ENCODE peak calls at places on chromosomes 12 and 14, in six cellular contexts. One of them, this sample, is unnamed.
A peak's percentile ranks its signal among the peaks of the same experiment; 100 is the strongest.

GRCh38 chr12:6104027-6104426 is 20.4 kb downstream of the VWF start:
- DNase-seq in stimulated activated CD4-positive, alpha-beta T cell treated with anti-CD3 and anti-CD28 coated beads, Interleukin-4, amount 100 ng/mL, for 4 hours: no peak
- DNase-seq in transverse colon: no peak
- DNase-seq in heart right ventricle: no peak
- DNase-seq in left cardiac atrium: no peak
- DNase-seq in brain microvascular endothelial cell: no peak
- DNase-seq in this sample: no peak

GRCh38 chr12:212383-212798 is 1.6 kb downstream of the SLC6A12 start:
- DNase-seq in transverse colon: no peak
- DNase-seq in stimulated activated CD4-positive, alpha-beta T cell treated with anti-CD3 and anti-CD28 coated beads, Interleukin-4, amount 100 ng/mL, for 4 hours: no peak
- DNase-seq in brain microvascular endothelial cell: no peak
- DNase-seq in heart right ventricle: no peak
- DNase-seq in left cardiac atrium: no peak
- DNase-seq in this sample: no peak

GRCh38 chr14:69346710-69347109 is 51.4 kb downstream of the ERH start:
- DNase-seq in stimulated activated CD4-positive, alpha-beta T cell treated with anti-CD3 and anti-CD28 coated beads, Interleukin-4, amount 100 ng/mL, for 4 hours: no peak
- DNase-seq in left cardiac atrium: peak; percentile 45
- DNase-seq in transverse colon: peak; percentile 47
- DNase-seq in brain microvascular endothelial cell: no peak
- DNase-seq in heart right ventricle: peak; percentile 57
- DNase-seq in this sample: peak; percentile 74

GRCh38 chr14:96929969-96930368 is 132.8 kb downstream of the VRK1 start:
- DNase-seq in stimulated activated CD4-positive, alpha-beta T cell treated with anti-CD3 and anti-CD28 coated beads, Interleukin-4, amount 100 ng/mL, for 4 hours: no peak
- DNase-seq in left cardiac atrium: peak; percentile 46
- DNase-seq in transverse colon: no peak
- DNase-seq in brain microvascular endothelial cell: no peak
- DNase-seq in heart right ventricle: peak; percentile 23
- DNase-seq in this sample: peak; percentile 75

GRCh38 chr12:31324845-31325523 is 966 bp downstream of the SINHCAF start:
- DNase-seq in brain microvascular endothelial cell: peak; percentile 43
- DNase-seq in transverse colon: peak; percentile 61
- DNase-seq in heart right ventricle: peak; percentile 52
- DNase-seq in left cardiac atrium: peak; percentile 67
- DNase-seq in stimulated activated CD4-positive, alpha-beta T cell treated with anti-CD3 and anti-CD28 coated beads, Interleukin-4, amount 100 ng/mL, for 4 hours: peak; percentile 37
- DNase-seq in this sample: peak; percentile 61

GRCh38 chr12:84058136-84058535 is 854.5 kb downstream of the SLC6A15 start:
- DNase-seq in transverse colon: no peak
- DNase-seq in left cardiac atrium: no peak
- DNase-seq in stimulated activated CD4-positive, alpha-beta T cell treated with anti-CD3 and anti-CD28 coated beads, Interleukin-4, amount 100 ng/mL, for 4 hours: no peak
- DNase-seq in heart right ventricle: no peak
- DNase-seq in brain microvascular endothelial cell: no peak
- DNase-seq in this sample: peak; percentile 12

GRCh38 chr12:30989754-30990153 is 63.2 kb downstream of the TSPAN11 start:
- DNase-seq in heart right ventricle: peak; percentile 52
- DNase-seq in stimulated activated CD4-positive, alpha-beta T cell treated with anti-CD3 and anti-CD28 coated beads, Interleukin-4, amount 100 ng/mL, for 4 hours: no peak
- DNase-seq in left cardiac atrium: peak; percentile 58
- DNase-seq in transverse colon: peak; percentile 38
- DNase-seq in brain microvascular endothelial cell: no peak
- DNase-seq in this sample: peak; percentile 95

GRCh38 chr12:123990512-123990911 is 17.5 kb downstream of the ZNF664 start:
- DNase-seq in brain microvascular endothelial cell: no peak
- DNase-seq in stimulated activated CD4-positive, alpha-beta T cell treated with anti-CD3 and anti-CD28 coated beads, Interleukin-4, amount 100 ng/mL, for 4 hours: no peak
- DNase-seq in transverse colon: no peak
- DNase-seq in left cardiac atrium: no peak
- DNase-seq in heart right ventricle: no peak
- DNase-seq in this sample: no peak

GRCh38 chr14:93522221-93522620 is 91.5 kb downstream of the UNC79 start:
- DNase-seq in heart right ventricle: no peak
- DNase-seq in stimulated activated CD4-positive, alpha-beta T cell treated with anti-CD3 and anti-CD28 coated beads, Interleukin-4, amount 100 ng/mL, for 4 hours: no peak
- DNase-seq in brain microvascular endothelial cell: no peak
- DNase-seq in transverse colon: no peak
- DNase-seq in left cardiac atrium: no peak
- DNase-seq in this sample: no peak

GRCh38 chr14:61420326-61420725 is 98.9 kb downstream of the PRKCH start:
- DNase-seq in heart right ventricle: no peak
- DNase-seq in brain microvascular endothelial cell: peak; percentile 29
- DNase-seq in left cardiac atrium: no peak
- DNase-seq in transverse colon: no peak
- DNase-seq in stimulated activated CD4-positive, alpha-beta T cell treated with anti-CD3 and anti-CD28 coated beads, Interleukin-4, amount 100 ng/mL, for 4 hours: peak; percentile 44
- DNase-seq in this sample: no peak

GRCh38 chr14:58865520-58866281 is 227.9 kb downstream of the DACT1 start:
- DNase-seq in heart right ventricle: no peak
- DNase-seq in transverse colon: no peak
- DNase-seq in stimulated activated CD4-positive, alpha-beta T cell treated with anti-CD3 and anti-CD28 coated beads, Interleukin-4, amount 100 ng/mL, for 4 hours: no peak
- DNase-seq in left cardiac atrium: no peak
- DNase-seq in brain microvascular endothelial cell: peak; percentile 11
- DNase-seq in this sample: no peak

GRCh38 chr12:51788876-51789275 is 59.6 kb downstream of the FIGNL2 start:
- DNase-seq in left cardiac atrium: no peak
- DNase-seq in heart right ventricle: no peak
- DNase-seq in brain microvascular endothelial cell: peak; percentile 60
- DNase-seq in transverse colon: no peak
- DNase-seq in stimulated activated CD4-positive, alpha-beta T cell treated with anti-CD3 and anti-CD28 coated beads, Interleukin-4, amount 100 ng/mL, for 4 hours: no peak
- DNase-seq in this sample: no peak

GRCh38 chr12:53102883-53103807 is at the start of gene SOAT2:
- DNase-seq in heart right ventricle: no peak
- DNase-seq in brain microvascular endothelial cell: no peak
- DNase-seq in left cardiac atrium: no peak
- DNase-seq in transverse colon: no peak
- DNase-seq in stimulated activated CD4-positive, alpha-beta T cell treated with anti-CD3 and anti-CD28 coated beads, Interleukin-4, amount 100 ng/mL, for 4 hours: peak; percentile 36
- DNase-seq in this sample: no peak

GRCh38 chr12:131366261-131366871 is 344.5 kb upstream of the SFSWAP start:
- DNase-seq in transverse colon: no peak
- DNase-seq in stimulated activated CD4-positive, alpha-beta T cell treated with anti-CD3 and anti-CD28 coated beads, Interleukin-4, amount 100 ng/mL, for 4 hours: no peak
- DNase-seq in heart right ventricle: no peak
- DNase-seq in left cardiac atrium: no peak
- DNase-seq in brain microvascular endothelial cell: no peak
- DNase-seq in this sample: no peak

GRCh38 chr14:47541652-47542051 is 133.8 kb downstream of the MDGA2 start:
- DNase-seq in transverse colon: no peak
- DNase-seq in brain microvascular endothelial cell: no peak
- DNase-seq in heart right ventricle: no peak
- DNase-seq in left cardiac atrium: no peak
- DNase-seq in stimulated activated CD4-positive, alpha-beta T cell treated with anti-CD3 and anti-CD28 coated beads, Interleukin-4, amount 100 ng/mL, for 4 hours: no peak
- DNase-seq in this sample: peak; percentile 1

GRCh38 chr12:50647031-50647430 is 116.9 kb upstream of the ATF1 start:
- DNase-seq in left cardiac atrium: no peak
- DNase-seq in heart right ventricle: no peak
- DNase-seq in transverse colon: no peak
- DNase-seq in brain microvascular endothelial cell: no peak
- DNase-seq in stimulated activated CD4-positive, alpha-beta T cell treated with anti-CD3 and anti-CD28 coated beads, Interleukin-4, amount 100 ng/mL, for 4 hours: no peak
- DNase-seq in this sample: no peak

GRCh38 chr12:25789520-25789919 is 169.0 kb upstream of the RASSF8 start:
- DNase-seq in heart right ventricle: no peak
- DNase-seq in transverse colon: no peak
- DNase-seq in brain microvascular endothelial cell: peak; percentile 41
- DNase-seq in left cardiac atrium: no peak
- DNase-seq in stimulated activated CD4-positive, alpha-beta T cell treated with anti-CD3 and anti-CD28 coated beads, Interleukin-4, amount 100 ng/mL, for 4 hours: no peak
- DNase-seq in this sample: no peak

GRCh38 chr14:24013654-24014514 is 25.2 kb downstream of the DHRS4L2 start:
- DNase-seq in stimulated activated CD4-positive, alpha-beta T cell treated with anti-CD3 and anti-CD28 coated beads, Interleukin-4, amount 100 ng/mL, for 4 hours: peak; percentile 42
- DNase-seq in brain microvascular endothelial cell: peak; percentile 64
- DNase-seq in transverse colon: peak; percentile 42
- DNase-seq in left cardiac atrium: no peak
- DNase-seq in heart right ventricle: no peak
- DNase-seq in this sample: peak; percentile 80

GRCh38 chr14:54488646-54489317 is at the start of gene GMFB:
- DNase-seq in transverse colon: peak; percentile 95
- DNase-seq in left cardiac atrium: peak; percentile 95
- DNase-seq in brain microvascular endothelial cell: peak; percentile 82
- DNase-seq in stimulated activated CD4-positive, alpha-beta T cell treated with anti-CD3 and anti-CD28 coated beads, Interleukin-4, amount 100 ng/mL, for 4 hours: peak; percentile 84
- DNase-seq in heart right ventricle: peak; percentile 94
- DNase-seq in this sample: peak; percentile 85

GRCh38 chr12:121533391-121534090 is 47.3 kb downstream of the KDM2B start:
- DNase-seq in left cardiac atrium: no peak
- DNase-seq in transverse colon: no peak
- DNase-seq in brain microvascular endothelial cell: no peak
- DNase-seq in stimulated activated CD4-positive, alpha-beta T cell treated with anti-CD3 and anti-CD28 coated beads, Interleukin-4, amount 100 ng/mL, for 4 hours: no peak
- DNase-seq in heart right ventricle: no peak
- DNase-seq in this sample: no peak

GRCh38 chr12:94458882-94459772 is 540 bp downstream of the CEP83 start:
- DNase-seq in transverse colon: no peak
- DNase-seq in left cardiac atrium: no peak
- DNase-seq in brain microvascular endothelial cell: peak; percentile 27
- DNase-seq in stimulated activated CD4-positive, alpha-beta T cell treated with anti-CD3 and anti-CD28 coated beads, Interleukin-4, amount 100 ng/mL, for 4 hours: no peak
- DNase-seq in heart right ventricle: no peak
- DNase-seq in this sample: peak; percentile 66

GRCh38 chr12:93944196-93944595 is 204.2 kb upstream of the PLXNC1 start:
- DNase-seq in heart right ventricle: no peak
- DNase-seq in transverse colon: no peak
- DNase-seq in brain microvascular endothelial cell: no peak
- DNase-seq in left cardiac atrium: no peak
- DNase-seq in stimulated activated CD4-positive, alpha-beta T cell treated with anti-CD3 and anti-CD28 coated beads, Interleukin-4, amount 100 ng/mL, for 4 hours: no peak
- DNase-seq in this sample: no peak

GRCh38 chr14:54762296-54762695 is 140.3 kb downstream of the GCH1 start:
- DNase-seq in brain microvascular endothelial cell: peak; percentile 14
- DNase-seq in stimulated activated CD4-positive, alpha-beta T cell treated with anti-CD3 and anti-CD28 coated beads, Interleukin-4, amount 100 ng/mL, for 4 hours: no peak
- DNase-seq in left cardiac atrium: no peak
- DNase-seq in transverse colon: no peak
- DNase-seq in heart right ventricle: no peak
- DNase-seq in this sample: no peak

GRCh38 chr12:125989716-125990115 is 924.5 kb downstream of the AACS start:
- DNase-seq in transverse colon: no peak
- DNase-seq in brain microvascular endothelial cell: no peak
- DNase-seq in stimulated activated CD4-positive, alpha-beta T cell treated with anti-CD3 and anti-CD28 coated beads, Interleukin-4, amount 100 ng/mL, for 4 hours: no peak
- DNase-seq in left cardiac atrium: no peak
- DNase-seq in heart right ventricle: no peak
- DNase-seq in this sample: no peak

GRCh38 chr12:122403831-122404230 is 18.6 kb downstream of the CLIP1 start:
- DNase-seq in left cardiac atrium: no peak
- DNase-seq in transverse colon: no peak
- DNase-seq in heart right ventricle: no peak
- DNase-seq in brain microvascular endothelial cell: no peak
- DNase-seq in stimulated activated CD4-positive, alpha-beta T cell treated with anti-CD3 and anti-CD28 coated beads, Interleukin-4, amount 100 ng/mL, for 4 hours: no peak
- DNase-seq in this sample: no peak

GRCh38 chr12:105433804-105434203 is 103.3 kb downstream of the C12orf75 start:
- DNase-seq in brain microvascular endothelial cell: peak; percentile 68
- DNase-seq in left cardiac atrium: no peak
- DNase-seq in stimulated activated CD4-positive, alpha-beta T cell treated with anti-CD3 and anti-CD28 coated beads, Interleukin-4, amount 100 ng/mL, for 4 hours: no peak
- DNase-seq in heart right ventricle: no peak
- DNase-seq in transverse colon: no peak
- DNase-seq in this sample: no peak

GRCh38 chr12:67151891-67152290 is 117.3 kb upstream of the CAND1 start:
- DNase-seq in left cardiac atrium: no peak
- DNase-seq in transverse colon: no peak
- DNase-seq in heart right ventricle: no peak
- DNase-seq in stimulated activated CD4-positive, alpha-beta T cell treated with anti-CD3 and anti-CD28 coated beads, Interleukin-4, amount 100 ng/mL, for 4 hours: no peak
- DNase-seq in brain microvascular endothelial cell: no peak
- DNase-seq in this sample: no peak

GRCh38 chr14:32896979-32897723 is 41.5 kb upstream of the NPAS3 start:
- DNase-seq in brain microvascular endothelial cell: peak; percentile 4
- DNase-seq in heart right ventricle: no peak
- DNase-seq in left cardiac atrium: no peak
- DNase-seq in transverse colon: no peak
- DNase-seq in stimulated activated CD4-positive, alpha-beta T cell treated with anti-CD3 and anti-CD28 coated beads, Interleukin-4, amount 100 ng/mL, for 4 hours: no peak
- DNase-seq in this sample: peak; percentile 36

GRCh38 chr12:57299514-57300016 is 48.6 kb upstream of the STAC3 start:
- DNase-seq in brain microvascular endothelial cell: no peak
- DNase-seq in stimulated activated CD4-positive, alpha-beta T cell treated with anti-CD3 and anti-CD28 coated beads, Interleukin-4, amount 100 ng/mL, for 4 hours: no peak
- DNase-seq in transverse colon: no peak
- DNase-seq in heart right ventricle: no peak
- DNase-seq in left cardiac atrium: no peak
- DNase-seq in this sample: no peak

GRCh38 chr12:45234134-45234865 is 18.4 kb downstream of the ANO6 start:
- DNase-seq in stimulated activated CD4-positive, alpha-beta T cell treated with anti-CD3 and anti-CD28 coated beads, Interleukin-4, amount 100 ng/mL, for 4 hours: no peak
- DNase-seq in heart right ventricle: no peak
- DNase-seq in brain microvascular endothelial cell: peak; percentile 94
- DNase-seq in transverse colon: no peak
- DNase-seq in left cardiac atrium: peak; percentile 27
- DNase-seq in this sample: no peak

GRCh38 chr14:94936411-94936892 is 166.5 kb upstream of the GSC start:
- DNase-seq in brain microvascular endothelial cell: no peak
- DNase-seq in transverse colon: peak; percentile 49
- DNase-seq in left cardiac atrium: peak; percentile 78
- DNase-seq in stimulated activated CD4-positive, alpha-beta T cell treated with anti-CD3 and anti-CD28 coated beads, Interleukin-4, amount 100 ng/mL, for 4 hours: no peak
- DNase-seq in heart right ventricle: peak; percentile 71
- DNase-seq in this sample: peak; percentile 98

GRCh38 chr14:44791730-44792129 is 170.0 kb downstream of the KLHL28 start:
- DNase-seq in left cardiac atrium: no peak
- DNase-seq in transverse colon: no peak
- DNase-seq in heart right ventricle: no peak
- DNase-seq in brain microvascular endothelial cell: no peak
- DNase-seq in stimulated activated CD4-positive, alpha-beta T cell treated with anti-CD3 and anti-CD28 coated beads, Interleukin-4, amount 100 ng/mL, for 4 hours: no peak
- DNase-seq in this sample: no peak

GRCh38 chr12:30847259-30847658 is 79.3 kb upstream of the TSPAN11 start:
- DNase-seq in left cardiac atrium: no peak
- DNase-seq in brain microvascular endothelial cell: peak; percentile 70
- DNase-seq in stimulated activated CD4-positive, alpha-beta T cell treated with anti-CD3 and anti-CD28 coated beads, Interleukin-4, amount 100 ng/mL, for 4 hours: no peak
- DNase-seq in heart right ventricle: no peak
- DNase-seq in transverse colon: no peak
- DNase-seq in this sample: peak; percentile 87